ENCODE peak calls at places on chromosomes 3 and 15, in five cellular contexts. H is suprapubic skin, M is kidney, S is adrenal gland, I is progenitor cell of endocrine pancreas. Y is an unnamed sample.

GRCh38 chr3:30768703-30769550 is 125.5 kb downstream of the GADL1 start:
- DNase-seq in M (peak; percentile 78), H (no peak), S (peak; percentile 72), I (peak; percentile 61), Y (peak; percentile 35)

GRCh38 chr15:66912001-66912400 is 153.4 kb upstream of the SMAD3 start:
- DNase-seq in H (peak; percentile 62), S (no peak), I (no peak), M (no peak), Y (no peak)

GRCh38 chr3:140145501-140145900 is 210.5 kb downstream of the CLSTN2 start:
- DNase-seq in S (no peak), H (no peak), M (no peak), I (no peak), Y (no peak)

GRCh38 chr3:120459196-120459595 is 8.4 kb upstream of the FSTL1 start:
- DNase-seq in I (no peak), S (no peak), M (no peak), H (no peak), Y (no peak)

GRCh38 chr3:175751089-175751488 is 892.0 kb downstream of the NAALADL2 start:
- DNase-seq in H (no peak), M (no peak), S (no peak), I (no peak), Y (no peak)

GRCh38 chr15:28123408-28124023 is 24.4 kb upstream of the OCA2 start:
- DNase-seq in I (peak; percentile 71), H (peak; percentile 86), S (peak; percentile 69), M (peak; percentile 85), Y (peak; percentile 71)

GRCh38 chr15:95715116-95715888 is 615.2 kb upstream of the NR2F2 start:
- DNase-seq in I (no peak), H (no peak), S (no peak), M (no peak), Y (no peak)

GRCh38 chr3:10568549-10568948 is 63.2 kb upstream of the ATP2B2 start:
- DNase-seq in S (no peak), H (no peak), M (no peak), I (no peak), Y (no peak)

GRCh38 chr3:30775070-30775469 is 119.4 kb downstream of the GADL1 start:
- DNase-seq in S (no peak), H (no peak), I (no peak), M (no peak), Y (no peak)

GRCh38 chr3:85567074-85567676 is 608.4 kb downstream of the CADM2 start:
- DNase-seq in I (no peak), M (no peak), H (no peak), S (peak; percentile 24), Y (peak; percentile 20)

GRCh38 chr3:147413712-147414325 is 4.7 kb downstream of the ZIC1 start:
- DNase-seq in S (no peak), I (no peak), H (no peak), M (no peak), Y (no peak)

GRCh38 chr15:27059610-27060202 is 88.7 kb downstream of the GABRG3 start:
- DNase-seq in I (peak; percentile 25), H (no peak), S (peak; percentile 61), M (no peak), Y (peak; percentile 30)

GRCh38 chr15:95988574-95988887 is 342.0 kb upstream of the NR2F2 start:
- DNase-seq in I (no peak), S (no peak), M (no peak), H (no peak), Y (no peak)

GRCh38 chr3:186664119-186664495 is 1.7 kb upstream of the HRG start:
- DNase-seq in M (no peak), S (no peak), H (no peak), I (no peak), Y (no peak)

GRCh38 chr3:119311191-119311925 is 17.2 kb downstream of the ARHGAP31 start:
- DNase-seq in H (no peak), M (no peak), I (no peak), S (no peak), Y (no peak)

GRCh38 chr3:138325990-138326389 is 3.7 kb downstream of the NME9 start:
- DNase-seq in I (no peak), H (no peak), S (no peak), M (no peak), Y (no peak)

GRCh38 chr3:179196098-179196497 is 47.9 kb downstream of the PIK3CA start:
- DNase-seq in H (no peak), M (no peak), I (no peak), S (no peak), Y (peak; percentile 58)

GRCh38 chr3:16399473-16399872 is 114.0 kb downstream of the RFTN1 start:
- DNase-seq in M (peak; percentile 75), H (peak; percentile 80), S (no peak), I (no peak), Y (no peak)

GRCh38 chr15:34729056-34729455 is 25.7 kb downstream of the GJD2 start:
- DNase-seq in M (no peak), S (no peak), I (no peak), H (no peak), Y (no peak)

GRCh38 chr3:140505256-140505655 is 172.6 kb upstream of the TRIM42 start:
- DNase-seq in H (no peak), M (no peak), I (no peak), S (no peak), Y (peak; percentile 28)

GRCh38 chr3:25719321-25719720 is 54.6 kb upstream of the TOP2B start:
- DNase-seq in M (no peak), S (no peak), I (no peak), H (no peak), Y (no peak)

GRCh38 chr3:45868213-45868612 is 18.1 kb upstream of the CCR9 start:
- DNase-seq in I (no peak), H (no peak), S (no peak), M (no peak), Y (no peak)

GRCh38 chr3:126678691-126679317 is 23.9 kb upstream of the TXNRD3 start:
- DNase-seq in H (no peak), M (no peak), I (no peak), S (no peak), Y (no peak)

GRCh38 chr3:170038434-170039110 is 777 bp downstream of the GPR160 start:
- DNase-seq in H (no peak), I (peak; percentile 50), S (no peak), M (peak; percentile 76), Y (peak; percentile 44)
- TF ChIP-seq CTCF in H (no peak), I (peak; percentile 57), S (no peak), M (peak; percentile 12), Y (peak; percentile 9)

DNA sequence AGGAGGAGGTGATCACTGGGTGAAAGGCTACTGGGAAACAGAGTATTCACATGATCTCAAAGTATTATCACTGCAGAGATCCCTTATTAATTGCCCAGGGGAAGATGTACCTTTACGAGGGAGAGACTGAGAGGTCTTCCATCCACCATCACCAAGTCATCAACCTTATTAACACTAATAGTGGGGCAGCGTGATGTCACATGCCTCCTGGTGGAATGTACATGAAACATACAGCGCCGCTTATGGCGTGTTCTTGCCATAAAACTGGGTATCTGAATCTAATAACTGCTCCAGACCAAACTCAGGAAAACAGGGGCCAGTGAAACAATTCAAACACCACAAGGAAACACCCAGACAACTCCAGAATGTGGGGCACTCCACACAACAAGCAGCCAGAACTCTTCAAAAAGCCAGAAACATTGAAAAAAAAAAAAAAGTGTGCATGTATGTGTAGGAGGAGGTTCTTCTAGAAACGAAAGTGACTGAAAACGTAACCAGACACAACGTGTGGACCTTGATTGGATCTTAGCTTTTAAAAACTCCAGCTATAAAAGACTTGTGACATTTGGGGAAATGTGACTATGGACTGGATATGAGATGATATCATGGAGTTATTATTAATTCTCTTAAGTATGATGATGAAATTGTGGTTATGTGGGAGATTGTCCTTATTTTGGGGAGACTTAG is 4.6 kb downstream of the STIMATE start:
- DNase-seq in S (no peak), H (no peak), M (no peak), I (no peak), Y (peak; percentile 62)
- TF ChIP-seq CTCF in S (no peak), H (no peak), M (no peak), I (no peak), Y (no peak)

GRCh38 chr3:170387952-170388351 is 30.4 kb downstream of the SKIL start:
- DNase-seq in H (no peak), I (no peak), S (no peak), M (no peak), Y (no peak)
- TF ChIP-seq CTCF in H (no peak), I (no peak), S (peak; percentile 6), M (no peak), Y (no peak)

DNA sequence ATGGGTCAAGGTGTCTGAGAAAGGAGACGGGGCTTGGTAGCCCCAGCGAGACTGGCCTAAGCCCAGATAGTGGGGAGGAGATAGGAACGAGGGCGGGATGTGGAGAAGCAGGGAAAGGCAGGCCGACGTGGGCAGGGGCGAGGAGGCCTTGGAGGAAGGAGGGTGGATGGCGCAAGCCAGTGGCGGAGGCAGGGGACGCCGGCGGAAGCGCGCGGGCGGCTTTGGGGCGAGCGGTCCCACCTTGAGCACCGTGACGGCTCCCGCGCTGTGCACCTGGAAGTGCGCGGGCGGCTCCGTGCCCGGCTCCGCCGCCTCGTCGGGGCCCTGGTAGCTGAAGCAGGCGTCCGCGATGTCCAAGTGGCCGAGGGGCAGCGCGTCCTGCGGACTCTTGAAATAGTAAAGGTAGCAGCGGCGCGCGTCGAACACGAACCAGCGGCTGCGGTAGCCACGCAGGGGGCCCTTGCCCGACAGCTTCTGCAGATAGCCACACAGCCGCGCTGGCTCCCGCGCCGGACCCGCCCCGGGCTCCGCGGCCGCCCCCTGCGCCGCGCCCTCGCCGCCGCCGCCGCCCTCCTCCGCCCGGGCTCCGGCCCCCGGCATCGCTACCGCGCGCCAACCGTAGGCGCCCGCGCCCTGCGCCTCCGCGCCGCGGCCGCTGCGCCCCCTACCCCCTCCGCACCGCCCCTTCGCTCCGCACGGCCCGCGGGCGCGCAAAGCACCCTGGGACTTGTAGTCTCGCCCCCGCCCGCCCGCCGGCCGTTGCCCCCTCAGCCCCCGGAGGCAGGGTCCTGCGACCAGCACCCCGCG is at the start of gene TBC1D2B:
- DNase-seq in H (no peak), I (peak; percentile 56), S (peak; percentile 76), M (peak; percentile 88), Y (peak; percentile 83)
- TF ChIP-seq CTCF in H (no peak), I (no peak), S (no peak), M (no peak), Y (no peak)

DNA sequence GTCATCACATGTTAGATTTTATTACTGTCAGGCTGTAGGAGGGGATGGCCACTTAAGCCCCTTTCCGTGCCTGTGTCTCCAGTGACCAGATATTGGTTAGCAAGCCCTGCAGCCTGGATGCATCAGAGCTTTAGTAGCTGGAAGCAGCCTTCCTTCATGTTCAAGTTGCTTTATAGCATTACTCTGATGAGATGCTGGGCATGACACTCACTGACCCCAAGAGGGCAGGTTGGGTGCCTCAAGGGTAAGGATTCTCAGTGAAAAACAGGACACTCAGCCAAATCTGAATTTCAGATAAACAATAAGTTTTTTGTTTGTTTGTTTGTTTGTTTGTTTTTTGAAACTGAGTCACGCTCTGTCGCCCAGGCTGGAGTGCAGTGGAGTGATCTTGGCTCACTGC is 68.5 kb upstream of the PTX3 start:
- DNase-seq in M (no peak), H (no peak), S (no peak), I (no peak), Y (no peak)
- TF ChIP-seq CTCF in M (no peak), H (no peak), S (no peak), I (no peak), Y (no peak)